ENCODE peak calls at places on chromosomes 3 and 15, in nine cellular contexts. L, D, R, W, O, B, G, T and Y are unnamed samples.

GRCh38 chr15:89129123-89129815 is 41.0 kb downstream of the ABHD2 start:
- DNase-seq in L (peak), D (peak), R (peak), W (no peak), O (peak), B (no peak), G (no peak), T (no peak), Y (no peak)

GRCh38 chr3:135803291-135803690 is 162.2 kb upstream of the PPP2R3A start:
- DNase-seq in L (no peak), D (no peak), R (no peak), W (no peak), O (no peak), B (no peak), G (no peak), T (no peak), Y (no peak)

GRCh38 chr3:114207768-114208167 is 28.9 kb upstream of the DRD3 start:
- DNase-seq in L (no peak), D (no peak), R (no peak), W (no peak), O (no peak), B (no peak), G (no peak), T (peak), Y (no peak)

GRCh38 chr15:86620636-86621349 is 541.1 kb downstream of the AGBL1 start:
- DNase-seq in L (no peak), D (no peak), R (no peak), W (no peak), O (no peak), B (no peak), G (no peak), T (no peak), Y (no peak)

GRCh38 chr3:183301937-183302580 is 49.0 kb downstream of the B3GNT5 start:
- DNase-seq in L (no peak), D (no peak), R (no peak), W (no peak), O (peak), B (no peak), G (no peak), T (no peak), Y (no peak)

GRCh38 chr3:140453750-140454149 is 224.1 kb upstream of the TRIM42 start:
- DNase-seq in L (no peak), D (no peak), R (no peak), W (no peak), O (no peak), B (no peak), G (no peak), T (no peak), Y (no peak)

GRCh38 chr3:38545983-38546382 is 49.8 kb downstream of the EXOG start:
- DNase-seq in L (no peak), D (no peak), R (peak), W (no peak), O (no peak), B (no peak), G (no peak), T (no peak), Y (no peak)

GRCh38 chr15:52220896-52221660 is 29.9 kb upstream of the GNB5 start:
- DNase-seq in L (no peak), D (no peak), R (no peak), W (no peak), O (no peak), B (no peak), G (no peak), T (no peak), Y (no peak)

GRCh38 chr3:11228041-11228440 is 44.2 kb upstream of the ATG7 start:
- DNase-seq in L (no peak), D (no peak), R (no peak), W (no peak), O (no peak), B (no peak), G (no peak), T (no peak), Y (no peak)

GRCh38 chr3:13198480-13198879 is 125.3 kb upstream of the IQSEC1 start:
- DNase-seq in L (no peak), D (no peak), R (no peak), W (no peak), O (no peak), B (no peak), G (no peak), T (no peak), Y (no peak)

GRCh38 chr3:151301787-151302186 is 14.8 kb downstream of the GPR87 start:
- DNase-seq in L (no peak), D (no peak), R (no peak), W (no peak), O (no peak), B (no peak), G (no peak), T (no peak), Y (peak)

GRCh38 chr3:194622621-194623360 is 10.4 kb downstream of the TMEM44 start:
- DNase-seq in L (no peak), D (no peak), R (no peak), W (no peak), O (no peak), B (no peak), G (no peak), T (no peak), Y (no peak)

GRCh38 chr15:51931638-51932037 is 39.9 kb downstream of the LEO1 start:
- DNase-seq in L (no peak), D (no peak), R (no peak), W (no peak), O (no peak), B (no peak), G (no peak), T (no peak), Y (no peak)

GRCh38 chr3:145094355-145094941 is 1066.5 kb downstream of the PLOD2 start:
- DNase-seq in L (no peak), D (no peak), R (no peak), W (no peak), O (peak), B (peak), G (no peak), T (no peak), Y (peak)

GRCh38 chr3:184645304-184645703 is 66.6 kb downstream of the MAGEF1 start:
- DNase-seq in L (no peak), D (no peak), R (peak), W (no peak), O (no peak), B (no peak), G (no peak), T (no peak), Y (no peak)

GRCh38 chr3:186361612-186362408 is at the start of gene DGKG:
- DNase-seq in L (peak), D (peak), R (peak), W (no peak), O (peak), B (no peak), G (peak), T (no peak), Y (peak)
- TF ChIP-seq POLR2A in L (peak), D (no peak), R (peak), W (no peak), O (peak), B (no peak), G (peak), T (no peak), Y (peak)

GRCh38 chr15:40289140-40289775 is 6.4 kb upstream of the ANKRD63 start:
- DNase-seq in L (no peak), D (peak), R (peak), W (no peak), O (no peak), B (no peak), G (peak), T (no peak), Y (no peak)

GRCh38 chr15:40290540-40291087 is 7.8 kb upstream of the ANKRD63 start:
- DNase-seq in L (no peak), D (no peak), R (no peak), W (no peak), O (no peak), B (no peak), G (no peak), T (no peak), Y (no peak)

GRCh38 chr15:40293006-40293405 is 10.1 kb upstream of the ANKRD63 start:
- DNase-seq in L (no peak), D (no peak), R (no peak), W (no peak), O (no peak), B (no peak), G (peak), T (no peak), Y (no peak)

GRCh38 chr15:40292246-40292645 is 9.4 kb upstream of the ANKRD63 start:
- DNase-seq in L (no peak), D (no peak), R (no peak), W (no peak), O (no peak), B (no peak), G (no peak), T (no peak), Y (no peak)

DNA sequence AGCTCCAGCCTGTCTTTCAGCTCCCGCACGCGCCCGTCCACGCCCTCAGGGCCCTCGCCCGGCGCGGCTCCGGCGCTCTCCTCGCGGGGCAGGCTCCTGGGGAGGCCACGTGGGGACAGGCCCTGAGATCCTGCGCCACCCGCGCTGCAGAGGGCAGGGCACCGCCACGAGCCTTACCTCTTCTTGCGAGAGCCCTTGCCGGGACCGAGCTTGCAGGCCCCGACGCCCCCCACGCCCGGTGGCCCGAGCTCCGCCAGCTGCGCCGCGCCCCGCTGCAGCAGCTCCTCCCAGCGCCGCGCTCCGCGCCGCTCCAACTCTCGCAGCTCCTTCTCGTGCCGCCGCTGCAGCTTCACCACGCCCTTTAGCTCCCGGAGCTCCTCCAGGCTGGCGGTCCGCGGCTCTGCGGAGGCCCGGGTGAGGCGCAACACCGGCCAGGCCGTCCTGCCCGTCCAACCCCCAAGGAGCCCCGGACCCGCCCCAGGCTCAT is 8.3 kb upstream of the ANKRD63 start:
- DNase-seq in L (peak), D (peak), R (peak), W (no peak), O (no peak), B (no peak), G (peak), T (no peak), Y (no peak)
- TF ChIP-seq POLR2A in L (no peak), D (no peak), R (no peak), W (no peak), O (no peak), B (peak), G (no peak), T (no peak), Y (no peak)

GRCh38 chr3:128339491-128340012 is 127.1 kb downstream of the DNAJB8 start:
- DNase-seq in L (no peak), D (no peak), R (no peak), W (no peak), O (peak), B (no peak), G (peak), T (no peak), Y (no peak)

GRCh38 chr3:128335621-128336296 is 130.9 kb downstream of the DNAJB8 start:
- DNase-seq in L (no peak), D (no peak), R (no peak), W (no peak), O (no peak), B (no peak), G (no peak), T (no peak), Y (no peak)

GRCh38 chr3:128336337-128337156 is 130.1 kb downstream of the DNAJB8 start:
- DNase-seq in L (no peak), D (no peak), R (no peak), W (no peak), O (no peak), B (no peak), G (no peak), T (no peak), Y (no peak)

GRCh38 chr3:128338536-128339400 is 127.9 kb downstream of the DNAJB8 start:
- DNase-seq in L (no peak), D (no peak), R (no peak), W (no peak), O (no peak), B (no peak), G (no peak), T (no peak), Y (no peak)

DNA sequence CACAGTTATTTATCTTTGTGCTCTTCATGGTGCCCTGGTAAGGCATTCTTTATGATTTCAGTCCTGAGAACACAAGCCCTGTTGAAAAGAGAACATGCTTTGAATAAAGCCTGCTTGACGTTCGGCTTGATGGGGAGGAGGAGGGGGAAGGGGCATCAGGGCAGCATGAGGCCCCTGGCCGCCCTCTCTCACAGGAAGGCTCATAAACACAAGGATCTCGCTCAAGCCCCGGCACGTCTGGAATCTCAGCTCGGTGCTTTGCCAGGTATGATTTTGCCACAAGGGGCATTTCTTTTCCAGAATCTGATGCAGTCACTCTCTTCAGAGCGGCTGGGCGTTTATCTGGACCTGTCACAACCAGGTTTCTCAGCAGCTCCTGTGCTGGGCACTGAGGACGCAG is 129.4 kb downstream of the DNAJB8 start:
- DNase-seq in L (no peak), D (no peak), R (no peak), W (no peak), O (no peak), B (no peak), G (no peak), T (no peak), Y (no peak)
- TF ChIP-seq POLR2A in L (no peak), D (no peak), R (no peak), W (no peak), O (no peak), B (no peak), G (no peak), T (no peak), Y (no peak)

GRCh38 chr15:90645873-90646605 is 71.1 kb upstream of the BLM start:
- DNase-seq in L (no peak), D (no peak), R (no peak), W (no peak), O (no peak), B (no peak), G (no peak), T (no peak), Y (no peak)

GRCh38 chr15:90650117-90650955 is 66.8 kb upstream of the BLM start:
- DNase-seq in L (no peak), D (no peak), R (no peak), W (no peak), O (peak), B (no peak), G (no peak), T (no peak), Y (no peak)

GRCh38 chr15:90646662-90647305 is 70.4 kb upstream of the BLM start:
- DNase-seq in L (no peak), D (no peak), R (no peak), W (no peak), O (no peak), B (no peak), G (no peak), T (no peak), Y (no peak)

GRCh38 chr15:90647326-90647725 is 69.8 kb upstream of the BLM start:
- DNase-seq in L (no peak), D (no peak), R (no peak), W (no peak), O (no peak), B (no peak), G (no peak), T (no peak), Y (no peak)

DNA sequence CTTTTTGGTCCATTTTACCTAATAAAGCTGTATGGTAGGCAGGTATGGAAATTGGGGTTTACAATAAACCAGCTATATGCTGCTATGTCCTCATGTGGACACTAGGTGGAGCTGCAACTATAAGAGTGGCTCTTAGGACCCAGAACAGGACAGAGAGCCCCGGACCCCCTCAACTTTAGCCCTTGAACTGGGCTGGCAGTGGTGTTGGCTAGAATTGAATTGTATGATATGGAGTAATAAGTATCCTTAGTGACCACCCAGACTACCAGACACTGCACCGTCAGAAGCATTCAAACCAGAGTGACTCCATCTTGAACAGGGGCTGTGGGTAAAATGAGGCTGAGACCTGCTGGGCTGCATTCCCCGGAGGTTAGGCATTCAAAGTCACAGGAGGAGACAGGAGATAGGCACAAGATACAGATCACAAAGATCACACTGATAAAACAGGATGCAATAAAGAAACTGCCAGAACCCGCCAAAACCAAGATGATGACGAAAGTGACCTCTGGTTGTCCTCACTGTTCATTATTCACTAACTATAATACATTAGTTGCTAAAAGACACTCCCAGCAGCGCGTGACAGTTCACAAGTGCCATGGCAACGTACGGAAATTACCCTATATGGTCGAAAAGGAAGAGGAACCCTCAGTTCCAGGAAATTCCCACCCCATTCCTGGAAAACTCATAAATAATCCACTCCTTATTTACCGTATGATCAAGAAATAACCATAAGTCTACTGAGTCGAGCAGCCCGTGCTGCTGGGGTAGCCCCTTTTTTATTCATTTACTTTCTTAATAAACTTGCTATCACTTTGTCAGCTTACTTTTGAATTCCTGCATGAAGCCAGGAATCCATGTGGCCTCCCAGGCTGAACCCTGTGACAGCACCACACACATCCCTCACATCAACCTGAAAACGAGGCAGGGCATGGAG is 68.7 kb upstream of the BLM start:
- DNase-seq in L (peak), D (peak), R (peak), W (peak), O (peak), B (peak), G (peak), T (no peak), Y (no peak)
- TF ChIP-seq POLR2A in L (no peak), D (no peak), R (no peak), W (no peak), O (no peak), B (no peak), G (no peak), T (no peak), Y (no peak)

GRCh38 chr3:197959891-197960693 is at the start of gene LMLN:
- DNase-seq in L (peak), D (peak), R (peak), W (peak), O (peak), B (peak), G (peak), T (peak), Y (peak)
- TF ChIP-seq POLR2A in L (no peak), D (peak), R (peak), W (no peak), O (peak), B (peak), G (peak), T (peak), Y (peak)

DNA sequence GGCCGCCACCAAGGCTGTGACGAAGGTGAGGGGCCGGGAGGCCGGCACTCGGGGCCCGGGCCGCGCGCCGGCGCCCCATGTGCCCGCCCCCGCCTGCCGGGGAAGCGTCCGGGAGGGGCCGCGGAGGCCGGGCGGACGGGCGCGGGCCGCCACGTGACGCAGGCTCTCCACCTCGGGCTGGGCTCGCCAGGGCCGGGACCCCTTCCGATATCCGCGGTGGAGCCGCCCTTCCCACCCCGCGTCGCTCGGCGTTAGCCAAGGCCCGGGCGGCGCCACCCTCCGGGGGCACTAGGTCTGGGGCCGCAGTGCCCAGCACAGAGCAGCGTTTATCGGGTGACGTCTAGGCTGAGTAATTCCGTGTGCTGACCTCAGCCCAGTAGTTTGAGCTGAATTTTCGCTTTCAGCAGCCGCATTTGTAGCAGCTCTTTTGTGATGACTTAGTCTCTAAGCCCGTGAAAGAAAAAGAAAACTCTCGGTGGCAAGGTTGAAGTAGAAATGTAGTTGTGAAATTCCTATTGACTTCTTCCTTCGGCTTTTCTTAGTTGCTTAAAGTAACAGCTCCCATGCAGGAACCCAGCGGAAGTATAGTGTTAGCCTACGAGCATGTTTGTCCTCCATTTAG is 885 bp downstream of the CDV3 start:
- DNase-seq in L (peak), D (peak), R (peak), W (peak), O (peak), B (no peak), G (peak), T (peak), Y (no peak)
- TF ChIP-seq POLR2A in L (peak), D (peak), R (peak), W (no peak), O (no peak), B (no peak), G (peak), T (peak), Y (peak)

GRCh38 chr3:171792549-171792948 is 17.7 kb downstream of the PLD1 start:
- DNase-seq in L (no peak), D (no peak), R (no peak), W (no peak), O (no peak), B (no peak), G (no peak), T (no peak), Y (no peak)

GRCh38 chr3:171799501-171799900 is 10.8 kb downstream of the PLD1 start:
- DNase-seq in L (no peak), D (no peak), R (no peak), W (no peak), O (no peak), B (no peak), G (no peak), T (no peak), Y (no peak)

GRCh38 chr3:171797265-171797679 is 13.0 kb downstream of the PLD1 start:
- DNase-seq in L (no peak), D (no peak), R (no peak), W (no peak), O (peak), B (no peak), G (no peak), T (peak), Y (no peak)

GRCh38 chr3:171797873-171798272 is 12.4 kb downstream of the PLD1 start:
- DNase-seq in L (no peak), D (no peak), R (no peak), W (no peak), O (no peak), B (no peak), G (no peak), T (no peak), Y (no peak)

GRCh38 chr3:171796625-171797264 is 13.5 kb downstream of the PLD1 start:
- DNase-seq in L (no peak), D (no peak), R (no peak), W (no peak), O (no peak), B (no peak), G (no peak), T (no peak), Y (no peak)
- TF ChIP-seq POLR2A in L (no peak), D (no peak), R (no peak), W (no peak), O (no peak), B (no peak), G (no peak), T (no peak), Y (no peak)

GRCh38 chr3:87507753-87508152 is 231.4 kb upstream of the POU1F1 start:
- DNase-seq in L (no peak), D (no peak), R (no peak), W (no peak), O (no peak), B (no peak), G (no peak), T (no peak), Y (no peak)
- TF ChIP-seq POLR2A in L (no peak), D (no peak), R (no peak), W (no peak), O (no peak), B (no peak), G (no peak), T (no peak), Y (no peak)